ENCODE peak calls at places on chromosomes 2 and 18, in five cellular contexts. One of them, this sample, is unnamed.

GRCh38 chr2:124264496-124265160 is 239.5 kb downstream of the CNTNAP5 start:
- DNase-seq in choroid plexus epithelial cell: no peak
- DNase-seq in fibroblast of lung: no peak
- DNase-seq in body of pancreas: no peak
- DNase-seq in A673: no peak
- DNase-seq in this sample: peak

GRCh38 chr2:192978317-192978874 is 783.7 kb upstream of the TMEFF2 start:
- DNase-seq in choroid plexus epithelial cell: no peak
- DNase-seq in A673: peak
- DNase-seq in body of pancreas: no peak
- DNase-seq in fibroblast of lung: no peak
- DNase-seq in this sample: peak

GRCh38 chr2:241563031-241563507 is 4.5 kb downstream of the BOK start:
- DNase-seq in A673: no peak
- DNase-seq in choroid plexus epithelial cell: no peak
- DNase-seq in fibroblast of lung: no peak
- DNase-seq in body of pancreas: no peak
- DNase-seq in this sample: no peak

GRCh38 chr18:3319399-3319798 is 57.5 kb downstream of the MYL12B start:
- DNase-seq in choroid plexus epithelial cell: no peak
- DNase-seq in body of pancreas: no peak
- DNase-seq in fibroblast of lung: no peak
- DNase-seq in A673: no peak
- DNase-seq in this sample: no peak

GRCh38 chr2:42967959-42968674 is 175.7 kb upstream of the HAAO start:
- DNase-seq in body of pancreas: peak
- DNase-seq in A673: peak
- DNase-seq in fibroblast of lung: peak
- DNase-seq in choroid plexus epithelial cell: peak
- DNase-seq in this sample: peak

GRCh38 chr2:1501196-1501851 is 88.1 kb downstream of the TPO start:
- DNase-seq in body of pancreas: no peak
- DNase-seq in fibroblast of lung: no peak
- DNase-seq in A673: no peak
- DNase-seq in choroid plexus epithelial cell: no peak
- DNase-seq in this sample: no peak

GRCh38 chr2:225737556-225737955 is 338.0 kb downstream of the NYAP2 start:
- DNase-seq in body of pancreas: no peak
- DNase-seq in A673: peak
- DNase-seq in choroid plexus epithelial cell: peak
- DNase-seq in fibroblast of lung: peak
- DNase-seq in this sample: no peak

GRCh38 chr2:67295406-67295805 is 101.7 kb upstream of the ETAA1 start:
- DNase-seq in body of pancreas: no peak
- DNase-seq in A673: no peak
- DNase-seq in fibroblast of lung: no peak
- DNase-seq in choroid plexus epithelial cell: no peak
- DNase-seq in this sample: no peak

GRCh38 chr2:239227661-239228371 is 173.0 kb downstream of the HDAC4 start:
- DNase-seq in choroid plexus epithelial cell: peak
- DNase-seq in A673: no peak
- DNase-seq in fibroblast of lung: no peak
- DNase-seq in body of pancreas: no peak
- DNase-seq in this sample: no peak

GRCh38 chr2:168428431-168428830 is 27.6 kb upstream of the CERS6 start:
- DNase-seq in A673: no peak
- DNase-seq in choroid plexus epithelial cell: peak
- DNase-seq in fibroblast of lung: no peak
- DNase-seq in body of pancreas: no peak
- DNase-seq in this sample: no peak

GRCh38 chr18:45730832-45731545 is 7.0 kb downstream of the SLC14A1 start:
- DNase-seq in fibroblast of lung: peak
- DNase-seq in A673: no peak
- DNase-seq in choroid plexus epithelial cell: peak
- DNase-seq in body of pancreas: no peak
- DNase-seq in this sample: peak

GRCh38 chr2:127590386-127591190 is 55.1 kb downstream of the MYO7B start:
- DNase-seq in body of pancreas: no peak
- DNase-seq in choroid plexus epithelial cell: no peak
- DNase-seq in A673: no peak
- DNase-seq in fibroblast of lung: no peak
- DNase-seq in this sample: no peak

GRCh38 chr2:192886636-192887035 is 691.9 kb upstream of the TMEFF2 start:
- DNase-seq in fibroblast of lung: no peak
- DNase-seq in A673: no peak
- DNase-seq in choroid plexus epithelial cell: no peak
- DNase-seq in body of pancreas: no peak
- DNase-seq in this sample: no peak

GRCh38 chr2:70367722-70368323 is 66.0 kb upstream of the FAM136A start:
- DNase-seq in choroid plexus epithelial cell: peak
- DNase-seq in fibroblast of lung: peak
- DNase-seq in body of pancreas: peak
- DNase-seq in A673: peak
- DNase-seq in this sample: no peak

GRCh38 chr2:108575132-108575966 is 41.1 kb downstream of the LIMS1 start:
- DNase-seq in A673: peak
- DNase-seq in choroid plexus epithelial cell: peak
- DNase-seq in body of pancreas: no peak
- DNase-seq in fibroblast of lung: peak
- DNase-seq in this sample: peak

GRCh38 chr2:227848146-227848545 is 23.3 kb upstream of the DAW1 start:
- DNase-seq in choroid plexus epithelial cell: no peak
- DNase-seq in body of pancreas: no peak
- DNase-seq in A673: no peak
- DNase-seq in fibroblast of lung: peak
- DNase-seq in this sample: no peak

GRCh38 chr2:227849906-227850305 is 21.5 kb upstream of the DAW1 start:
- DNase-seq in A673: no peak
- DNase-seq in fibroblast of lung: no peak
- DNase-seq in body of pancreas: no peak
- DNase-seq in choroid plexus epithelial cell: no peak
- DNase-seq in this sample: peak

GRCh38 chr2:227848586-227848985 is 22.8 kb upstream of the DAW1 start:
- DNase-seq in fibroblast of lung: no peak
- DNase-seq in body of pancreas: no peak
- DNase-seq in choroid plexus epithelial cell: no peak
- DNase-seq in A673: no peak
- DNase-seq in this sample: no peak

GRCh38 chr2:227846831-227847230 is 24.6 kb upstream of the DAW1 start:
- DNase-seq in body of pancreas: no peak
- DNase-seq in choroid plexus epithelial cell: no peak
- DNase-seq in A673: no peak
- DNase-seq in fibroblast of lung: no peak
- DNase-seq in this sample: no peak
- H3K4me3 ChIP-seq in body of pancreas: no peak
- H3K4me3 ChIP-seq in choroid plexus epithelial cell: no peak
- H3K4me3 ChIP-seq in A673: no peak
- H3K4me3 ChIP-seq in fibroblast of lung: no peak
- H3K4me3 ChIP-seq in this sample: no peak

GRCh38 chr2:17229414-17229813 is 288.8 kb downstream of the RAD51AP2 start:
- DNase-seq in body of pancreas: no peak
- DNase-seq in A673: no peak
- DNase-seq in choroid plexus epithelial cell: no peak
- DNase-seq in fibroblast of lung: no peak
- DNase-seq in this sample: no peak

GRCh38 chr2:17228461-17228860 is 289.8 kb downstream of the RAD51AP2 start:
- DNase-seq in body of pancreas: no peak
- DNase-seq in fibroblast of lung: no peak
- DNase-seq in A673: no peak
- DNase-seq in choroid plexus epithelial cell: peak
- DNase-seq in this sample: no peak

GRCh38 chr2:17232751-17233150 is 285.5 kb downstream of the RAD51AP2 start:
- DNase-seq in body of pancreas: no peak
- DNase-seq in fibroblast of lung: no peak
- DNase-seq in A673: no peak
- DNase-seq in choroid plexus epithelial cell: peak
- DNase-seq in this sample: no peak

GRCh38 chr2:17233157-17233556 is 285.1 kb downstream of the RAD51AP2 start:
- DNase-seq in body of pancreas: no peak
- DNase-seq in A673: no peak
- DNase-seq in fibroblast of lung: no peak
- DNase-seq in choroid plexus epithelial cell: no peak
- DNase-seq in this sample: no peak

GRCh38 chr2:17231425-17231965 is 286.7 kb downstream of the RAD51AP2 start:
- DNase-seq in body of pancreas: no peak
- DNase-seq in A673: no peak
- DNase-seq in fibroblast of lung: no peak
- DNase-seq in choroid plexus epithelial cell: no peak
- DNase-seq in this sample: no peak
- H3K4me3 ChIP-seq in body of pancreas: no peak
- H3K4me3 ChIP-seq in A673: no peak
- H3K4me3 ChIP-seq in fibroblast of lung: no peak
- H3K4me3 ChIP-seq in choroid plexus epithelial cell: no peak
- H3K4me3 ChIP-seq in this sample: no peak

GRCh38 chr2:27378809-27379290 is 1.7 kb downstream of the ZNF513 start:
- DNase-seq in choroid plexus epithelial cell: no peak
- DNase-seq in A673: no peak
- DNase-seq in fibroblast of lung: no peak
- DNase-seq in body of pancreas: no peak
- DNase-seq in this sample: no peak

GRCh38 chr2:27379840-27380625 is 501 bp downstream of the ZNF513 start:
- DNase-seq in fibroblast of lung: peak
- DNase-seq in choroid plexus epithelial cell: peak
- DNase-seq in body of pancreas: peak
- DNase-seq in A673: no peak
- DNase-seq in this sample: no peak

GRCh38 chr2:27379383-27379839 is 1.1 kb downstream of the ZNF513 start:
- DNase-seq in choroid plexus epithelial cell: no peak
- DNase-seq in A673: peak
- DNase-seq in fibroblast of lung: no peak
- DNase-seq in body of pancreas: no peak
- DNase-seq in this sample: no peak

GRCh38 chr2:27380626-27381556 is at the start of gene ZNF513:
- DNase-seq in choroid plexus epithelial cell: peak
- DNase-seq in body of pancreas: peak
- DNase-seq in A673: peak
- DNase-seq in fibroblast of lung: peak
- DNase-seq in this sample: peak

DNA sequence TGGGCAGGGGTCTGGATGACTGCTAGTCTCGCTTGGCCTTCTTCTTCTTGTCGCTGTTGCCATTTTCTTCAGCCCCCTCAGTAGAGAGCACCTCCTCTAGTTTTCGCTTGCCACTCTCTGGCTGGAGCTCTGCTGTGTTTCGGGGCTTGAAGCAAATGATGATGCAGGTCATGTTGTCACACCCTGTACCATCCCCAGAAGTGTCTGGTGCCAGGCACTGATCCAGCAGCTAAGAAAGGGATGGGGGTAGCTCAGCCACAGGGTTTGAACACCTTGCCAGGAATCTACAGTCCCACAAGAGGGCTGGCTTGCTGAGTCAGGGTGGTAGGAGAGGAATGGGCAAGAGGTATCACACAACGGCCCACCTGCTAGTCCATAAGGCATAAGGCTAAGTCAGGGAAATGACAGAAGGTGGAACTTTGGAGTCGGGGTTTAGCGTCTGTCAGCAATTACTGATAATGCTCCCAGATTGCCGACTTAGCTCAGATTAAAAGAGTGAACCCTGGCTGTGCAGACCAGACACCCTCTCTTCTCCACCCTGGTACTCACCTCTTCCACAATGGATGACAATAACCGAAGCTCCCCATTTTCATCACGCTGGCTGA is 1.1 kb upstream of the ZNF513 start:
- DNase-seq in fibroblast of lung: no peak
- DNase-seq in A673: no peak
- DNase-seq in body of pancreas: no peak
- DNase-seq in choroid plexus epithelial cell: no peak
- DNase-seq in this sample: no peak
- H3K4me3 ChIP-seq in fibroblast of lung: no peak
- H3K4me3 ChIP-seq in A673: no peak
- H3K4me3 ChIP-seq in body of pancreas: no peak
- H3K4me3 ChIP-seq in choroid plexus epithelial cell: no peak
- H3K4me3 ChIP-seq in this sample: no peak

GRCh38 chr2:171792922-171793580 is 101.0 kb downstream of the SLC25A12 start:
- DNase-seq in A673: no peak
- DNase-seq in fibroblast of lung: no peak
- DNase-seq in body of pancreas: no peak
- DNase-seq in choroid plexus epithelial cell: no peak
- DNase-seq in this sample: no peak

GRCh38 chr2:171794918-171795317 is 99.1 kb downstream of the SLC25A12 start:
- DNase-seq in A673: peak
- DNase-seq in fibroblast of lung: no peak
- DNase-seq in body of pancreas: no peak
- DNase-seq in choroid plexus epithelial cell: no peak
- DNase-seq in this sample: no peak

GRCh38 chr2:171793691-171794678 is 100.1 kb downstream of the SLC25A12 start:
- DNase-seq in fibroblast of lung: no peak
- DNase-seq in choroid plexus epithelial cell: peak
- DNase-seq in body of pancreas: no peak
- DNase-seq in A673: no peak
- DNase-seq in this sample: no peak

GRCh38 chr2:171800639-171801038 is 93.4 kb downstream of the SLC25A12 start:
- DNase-seq in A673: no peak
- DNase-seq in fibroblast of lung: no peak
- DNase-seq in choroid plexus epithelial cell: no peak
- DNase-seq in body of pancreas: no peak
- DNase-seq in this sample: no peak

GRCh38 chr2:171798156-171798815 is 95.8 kb downstream of the SLC25A12 start:
- DNase-seq in fibroblast of lung: peak
- DNase-seq in choroid plexus epithelial cell: peak
- DNase-seq in body of pancreas: no peak
- DNase-seq in A673: no peak
- DNase-seq in this sample: peak
- H3K4me3 ChIP-seq in fibroblast of lung: no peak
- H3K4me3 ChIP-seq in choroid plexus epithelial cell: no peak
- H3K4me3 ChIP-seq in body of pancreas: no peak
- H3K4me3 ChIP-seq in A673: no peak
- H3K4me3 ChIP-seq in this sample: no peak

DNA sequence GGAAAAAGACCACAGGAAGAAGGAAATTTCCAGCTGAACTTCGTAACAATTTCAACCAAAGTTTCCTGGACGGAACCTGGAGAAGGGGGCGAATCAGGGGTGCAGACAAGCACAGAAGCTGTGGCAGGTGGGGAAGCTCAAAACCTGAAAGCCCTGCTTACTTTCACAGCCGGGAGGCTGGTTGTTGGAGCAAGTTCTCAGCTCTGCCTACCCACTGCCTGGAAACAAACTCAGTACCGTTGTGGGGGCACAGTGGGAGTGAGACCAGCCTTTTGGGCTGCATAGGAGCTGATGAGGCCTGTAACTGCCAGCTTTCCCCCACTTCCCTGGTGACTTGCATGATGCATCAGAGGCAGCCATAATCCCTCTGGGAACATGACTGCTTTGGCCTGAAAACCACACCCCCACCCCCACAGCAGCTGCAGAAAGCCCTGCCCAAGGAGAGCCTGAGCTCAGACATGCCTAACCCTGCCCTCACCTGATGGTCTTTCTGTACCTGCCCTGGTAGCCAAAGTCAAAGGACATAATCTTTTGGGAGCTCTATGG is 207.0 kb upstream of the VWC2L start:
- DNase-seq in fibroblast of lung: no peak
- DNase-seq in A673: peak
- DNase-seq in choroid plexus epithelial cell: peak
- DNase-seq in body of pancreas: no peak
- DNase-seq in this sample: peak
- H3K4me3 ChIP-seq in fibroblast of lung: no peak
- H3K4me3 ChIP-seq in A673: no peak
- H3K4me3 ChIP-seq in choroid plexus epithelial cell: no peak
- H3K4me3 ChIP-seq in body of pancreas: no peak
- H3K4me3 ChIP-seq in this sample: no peak

GRCh38 chr2:234491897-234492296 is 5.0 kb downstream of the ARL4C start:
- DNase-seq in A673: no peak
- DNase-seq in body of pancreas: no peak
- DNase-seq in choroid plexus epithelial cell: no peak
- DNase-seq in fibroblast of lung: no peak
- DNase-seq in this sample: no peak
- H3K4me3 ChIP-seq in A673: no peak
- H3K4me3 ChIP-seq in body of pancreas: no peak
- H3K4me3 ChIP-seq in choroid plexus epithelial cell: no peak
- H3K4me3 ChIP-seq in fibroblast of lung: no peak
- H3K4me3 ChIP-seq in this sample: no peak